ENCODE peak calls at places on chromosomes 6 and 20, in six cellular contexts. B is choroid plexus epithelial cell, P is heart left ventricle, O is spleen, X is GM12865, R is progenitor cell of endocrine pancreas. K is an unnamed sample.

GRCh38 chr6:169450097-169450496 is 196.5 kb upstream of the THBS2 start:
- DNase-seq in B (peak), P (no peak), O (no peak), X (no peak), R (no peak), K (no peak)

GRCh38 chr20:54502179-54502578 is 26.8 kb downstream of the DOK5 start:
- DNase-seq in B (no peak), P (no peak), O (no peak), X (no peak), R (no peak), K (no peak)

GRCh38 chr6:40950986-40951730 is 87.9 kb downstream of the UNC5CL start:
- DNase-seq in B (peak), P (no peak), O (no peak), X (no peak), R (no peak), K (no peak)

GRCh38 chr6:39409889-39410288 is 87.4 kb upstream of the KCNK16 start:
- DNase-seq in B (no peak), P (no peak), O (no peak), X (no peak), R (no peak), K (no peak)

GRCh38 chr20:34997774-34998173 is 42.1 kb downstream of the MYH7B start:
- DNase-seq in B (no peak), P (no peak), O (no peak), X (no peak), R (no peak), K (no peak)

GRCh38 chr20:63076421-63076820 is 69.7 kb upstream of the BHLHE23 start:
- DNase-seq in B (no peak), P (peak), O (peak), X (no peak), R (no peak), K (no peak)

GRCh38 chr6:128070406-128070805 is 169.5 kb upstream of the THEMIS start:
- DNase-seq in B (peak), P (no peak), O (no peak), X (no peak), R (no peak), K (no peak)

GRCh38 chr6:82025271-82025670 is 222.3 kb downstream of the IBTK start:
- DNase-seq in B (peak), P (no peak), O (no peak), X (no peak), R (no peak), K (no peak)

GRCh38 chr6:160400426-160400825 is 52.2 kb downstream of the SLC22A3 start:
- DNase-seq in B (peak), P (no peak), O (no peak), X (peak), R (no peak), K (no peak)

GRCh38 chr6:106072501-106073140 is 13.5 kb upstream of the PRDM1 start:
- DNase-seq in B (no peak), P (no peak), O (no peak), X (no peak), R (no peak), K (no peak)

GRCh38 chr20:64111841-64112641 is 4.7 kb upstream of the NPBWR2 start:
- DNase-seq in B (no peak), P (peak), O (peak), X (no peak), R (no peak), K (no peak)

GRCh38 chr20:24665196-24665595 is 195.8 kb downstream of the SYNDIG1 start:
- DNase-seq in B (no peak), P (no peak), O (peak), X (no peak), R (no peak), K (no peak)

GRCh38 chr20:18031888-18032509 is 25.7 kb downstream of the OVOL2 start:
- DNase-seq in B (no peak), P (no peak), O (no peak), X (no peak), R (no peak), K (no peak)

GRCh38 chr6:56851541-56852248 is 103.2 kb upstream of the BEND6 start:
- DNase-seq in B (peak), P (no peak), O (no peak), X (peak), R (no peak), K (peak)

GRCh38 chr6:37741757-37742400 is 44.2 kb upstream of the MDGA1 start:
- DNase-seq in B (no peak), P (peak), O (no peak), X (no peak), R (peak), K (no peak)
- TF ChIP-seq CTCF in B (peak), P (peak), O (no peak), X (peak), R (peak), K (peak)

GRCh38 chr6:156282087-156282486 is 495.1 kb upstream of the ARID1B start:
- DNase-seq in B (no peak), P (no peak), O (no peak), X (no peak), R (no peak), K (no peak)

GRCh38 chr6:156279306-156279969 is 497.7 kb upstream of the ARID1B start:
- DNase-seq in B (no peak), P (no peak), O (no peak), X (peak), R (no peak), K (no peak)

GRCh38 chr6:156280131-156280530 is 497.0 kb upstream of the ARID1B start:
- DNase-seq in B (no peak), P (no peak), O (no peak), X (peak), R (no peak), K (no peak)

DNA sequence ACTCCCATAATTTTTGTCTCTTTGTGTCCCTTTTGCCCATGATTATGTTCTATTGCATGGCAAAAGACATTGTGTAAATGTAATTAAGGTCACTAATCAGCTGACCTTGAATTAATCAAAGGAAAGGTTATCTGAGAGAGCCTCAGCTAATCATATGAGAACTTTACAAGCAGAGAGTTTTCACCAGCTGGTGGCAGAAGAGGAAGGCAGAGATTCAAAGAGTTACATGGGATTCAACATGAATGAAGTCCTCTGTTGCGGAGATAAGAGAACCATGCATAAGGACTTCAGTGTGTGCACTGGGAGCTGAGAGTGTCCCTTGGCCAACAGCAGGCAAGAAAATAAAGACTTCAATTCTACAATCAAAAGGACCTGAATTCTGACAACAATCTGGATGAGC is 494.1 kb upstream of the ARID1B start:
- DNase-seq in B (no peak), P (no peak), O (no peak), X (no peak), R (no peak), K (no peak)
- TF ChIP-seq CTCF in B (no peak), P (no peak), O (no peak), X (no peak), R (no peak), K (no peak)

GRCh38 chr6:151905854-151906253 is 98.4 kb downstream of the ESR1 start:
- DNase-seq in B (no peak), P (no peak), O (no peak), X (no peak), R (no peak), K (no peak)

GRCh38 chr6:151916075-151916474 is 108.6 kb downstream of the ESR1 start:
- DNase-seq in B (no peak), P (no peak), O (no peak), X (no peak), R (no peak), K (no peak)

GRCh38 chr6:151914475-151914874 is 107.0 kb downstream of the ESR1 start:
- DNase-seq in B (peak), P (no peak), O (no peak), X (no peak), R (no peak), K (no peak)

GRCh38 chr6:151916680-151917164 is 109.2 kb downstream of the ESR1 start:
- DNase-seq in B (peak), P (no peak), O (no peak), X (no peak), R (no peak), K (no peak)

GRCh38 chr6:151911401-151911800 is 103.9 kb downstream of the ESR1 start:
- DNase-seq in B (peak), P (no peak), O (no peak), X (no peak), R (no peak), K (no peak)
- TF ChIP-seq CTCF in B (peak), P (no peak), O (no peak), X (no peak), R (no peak), K (no peak)

GRCh38 chr20:43388267-43389081 is 69.2 kb upstream of the SRSF6 start:
- DNase-seq in B (peak), P (peak), O (no peak), X (no peak), R (no peak), K (no peak)

GRCh38 chr20:43389231-43389630 is 68.5 kb upstream of the SRSF6 start:
- DNase-seq in B (no peak), P (peak), O (no peak), X (no peak), R (no peak), K (no peak)

GRCh38 chr20:43392561-43392960 is 65.1 kb upstream of the SRSF6 start:
- DNase-seq in B (no peak), P (no peak), O (no peak), X (no peak), R (no peak), K (no peak)

GRCh38 chr20:43387737-43388136 is 70.0 kb upstream of the SRSF6 start:
- DNase-seq in B (no peak), P (no peak), O (no peak), X (no peak), R (no peak), K (no peak)

DNA sequence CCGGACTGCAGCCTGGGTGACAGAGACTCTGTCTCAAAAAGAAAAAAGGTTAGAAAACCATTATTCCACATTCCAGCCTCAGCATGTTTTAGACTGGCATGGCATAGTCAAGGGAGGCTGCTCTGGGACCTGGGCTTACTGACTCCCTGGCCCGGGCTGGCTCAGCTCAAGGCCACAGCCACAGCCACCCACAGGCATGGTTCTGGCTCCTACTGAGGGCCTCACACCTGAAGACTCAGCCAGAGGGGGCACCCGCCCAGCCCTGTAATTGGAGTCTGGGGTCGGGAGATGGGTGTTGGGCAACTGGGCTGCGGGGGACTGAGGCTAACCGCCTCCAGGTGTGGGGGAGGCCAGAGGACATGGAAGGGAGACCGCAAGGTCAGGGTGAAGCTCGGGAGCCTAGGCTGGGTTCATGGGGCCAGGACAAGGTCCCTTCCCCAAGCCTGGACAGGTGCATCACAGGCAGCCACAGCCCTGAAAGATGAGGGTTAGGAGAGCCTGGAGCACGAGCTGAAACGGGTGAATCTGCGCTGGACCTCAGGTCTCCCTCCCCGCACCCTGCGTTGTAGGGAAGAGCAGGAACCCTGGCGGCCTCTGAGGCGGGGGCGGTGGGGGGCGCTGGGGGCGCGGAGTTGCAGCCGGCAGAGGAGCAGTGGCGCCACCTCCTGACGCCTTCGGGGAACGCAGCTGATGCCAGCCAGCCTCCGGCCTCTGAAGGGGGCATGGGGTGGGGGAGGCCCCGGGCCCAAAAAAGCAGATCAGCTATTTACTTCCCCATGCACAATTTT is 67.7 kb upstream of the SRSF6 start:
- DNase-seq in B (no peak), P (no peak), O (no peak), X (no peak), R (no peak), K (no peak)
- TF ChIP-seq CTCF in B (peak), P (no peak), O (no peak), X (peak), R (peak), K (peak)

GRCh38 chr20:15619816-15620215 is 953.4 kb downstream of the KIF16B start:
- DNase-seq in B (no peak), P (no peak), O (no peak), X (no peak), R (no peak), K (no peak)

GRCh38 chr20:15616626-15617025 is 956.6 kb downstream of the KIF16B start:
- DNase-seq in B (no peak), P (no peak), O (no peak), X (no peak), R (no peak), K (no peak)

GRCh38 chr20:15619341-15619740 is 953.9 kb downstream of the KIF16B start:
- DNase-seq in B (no peak), P (no peak), O (no peak), X (no peak), R (no peak), K (no peak)

GRCh38 chr20:15613530-15613929 is 959.7 kb downstream of the KIF16B start:
- DNase-seq in B (peak), P (no peak), O (no peak), X (no peak), R (no peak), K (no peak)

GRCh38 chr20:15618912-15619311 is 954.3 kb downstream of the KIF16B start:
- DNase-seq in B (no peak), P (no peak), O (no peak), X (no peak), R (no peak), K (no peak)
- TF ChIP-seq CTCF in B (no peak), P (no peak), O (no peak), X (no peak), R (no peak), K (no peak)

GRCh38 chr20:14334306-14334930 is 3.0 kb downstream of the FLRT3 start:
- DNase-seq in B (peak), P (no peak), O (no peak), X (peak), R (peak), K (no peak)
- TF ChIP-seq CTCF in B (peak), P (no peak), O (no peak), X (peak), R (peak), K (no peak)

GRCh38 chr6:15403094-15403493 is 157.2 kb downstream of the JARID2 start:
- DNase-seq in B (no peak), P (no peak), O (no peak), X (no peak), R (no peak), K (no peak)

GRCh38 chr6:15400572-15401004 is 154.7 kb downstream of the JARID2 start:
- DNase-seq in B (peak), P (peak), O (peak), X (peak), R (peak), K (peak)

GRCh38 chr6:15401769-15402250 is 155.9 kb downstream of the JARID2 start:
- DNase-seq in B (peak), P (no peak), O (no peak), X (no peak), R (no peak), K (no peak)

GRCh38 chr6:15401120-15401519 is 155.3 kb downstream of the JARID2 start:
- DNase-seq in B (no peak), P (no peak), O (no peak), X (no peak), R (no peak), K (no peak)

GRCh38 chr6:15402401-15403045 is 156.7 kb downstream of the JARID2 start:
- DNase-seq in B (no peak), P (no peak), O (no peak), X (no peak), R (no peak), K (no peak)
- TF ChIP-seq CTCF in B (no peak), P (no peak), O (no peak), X (no peak), R (no peak), K (no peak)

GRCh38 chr6:73580247-73581149 is 59.7 kb upstream of the EEF1A1 start:
- DNase-seq in B (peak), P (peak), O (peak), X (peak), R (peak), K (peak)
- TF ChIP-seq CTCF in B (peak), P (no peak), O (peak), X (peak), R (peak), K (peak)

K was measured in GM10248.